ENCODE peak calls at places on chromosomes 5 and 9, in four cellular contexts. G is GM12878, W is K562, F is HepG2. D is an unnamed sample.

GRCh38 chr9:18795947-18796705 is 236.9 kb downstream of the SAXO1 start:
- DNase-seq in G (no peak), W (no peak), F (no peak), D (no peak)

GRCh38 chr9:97272072-97272471 is 35.4 kb upstream of the CCDC180 start:
- DNase-seq in G (no peak), W (no peak), F (no peak), D (no peak)

GRCh38 chr9:130549093-130549735 is 30.2 kb upstream of the FUBP3 start:
- DNase-seq in G (no peak), W (peak; percentile 85), F (peak; percentile 36), D (peak; percentile 42)

GRCh38 chr9:137396227-137396626 is 26.7 kb downstream of the EXD3 start:
- DNase-seq in G (no peak), W (no peak), F (peak; percentile 70), D (no peak)

GRCh38 chr9:32571969-32572899 is 725 bp downstream of the NDUFB6 start:
- DNase-seq in G (peak; percentile 59), W (peak; percentile 59), F (peak; percentile 83), D (peak; percentile 70)

GRCh38 chr9:135985889-135986288 is 24.7 kb upstream of the UBAC1 start:
- DNase-seq in G (no peak), W (no peak), F (no peak), D (no peak)

GRCh38 chr5:113615708-113616107 is 102.2 kb downstream of the YTHDC2 start:
- DNase-seq in G (no peak), W (no peak), F (no peak), D (no peak)

GRCh38 chr5:173412566-173412965 is 84.4 kb upstream of the STC2 start:
- DNase-seq in G (no peak), W (no peak), F (no peak), D (no peak)

GRCh38 chr5:118327389-118327788 is 661.0 kb downstream of the DTWD2 start:
- DNase-seq in G (no peak), W (no peak), F (no peak), D (no peak)

GRCh38 chr5:177382423-177383029 is 1.7 kb upstream of the SLC34A1 start:
- DNase-seq in G (no peak), W (no peak), F (no peak), D (no peak)

GRCh38 chr5:136457390-136458094 is 92.2 kb upstream of the TRPC7 start:
- DNase-seq in G (no peak), W (no peak), F (no peak), D (no peak)

GRCh38 chr5:167916706-167917105 is 374.7 kb upstream of the WWC1 start:
- DNase-seq in G (no peak), W (no peak), F (no peak), D (no peak)

GRCh38 chr9:69195681-69196080 is 21.6 kb downstream of the TJP2 start:
- DNase-seq in G (no peak), W (no peak), F (no peak), D (no peak)

GRCh38 chr9:33189331-33189731 is 22.2 kb upstream of the B4GALT1 start:
- DNase-seq in G (no peak), W (no peak), F (no peak), D (no peak)

GRCh38 chr5:17154211-17154996 is 63.0 kb upstream of the BASP1 start:
- DNase-seq in G (no peak), W (no peak), F (no peak), D (no peak)

GRCh38 chr5:35672995-35673394 is 55.3 kb downstream of the SPEF2 start:
- DNase-seq in G (no peak), W (no peak), F (no peak), D (no peak)

GRCh38 chr9:112472996-112473395 is 13.6 kb upstream of the KIAA1958 start:
- DNase-seq in G (no peak), W (no peak), F (no peak), D (no peak)

GRCh38 chr9:92642599-92642998 is 27.3 kb downstream of the IPPK start:
- DNase-seq in G (no peak), W (no peak), F (no peak), D (no peak)

GRCh38 chr9:137268538-137269201 is 8.9 kb upstream of the TOR4A start:
- DNase-seq in G (no peak), W (peak; percentile 57), F (no peak), D (no peak)

GRCh38 chr5:112690605-112691340 is 46.9 kb upstream of the APC start:
- DNase-seq in G (no peak), W (no peak), F (no peak), D (no peak)

GRCh38 chr9:78958887-78959286 is 612.9 kb upstream of the TLE4 start:
- DNase-seq in G (no peak), W (no peak), F (no peak), D (peak; percentile 10)

GRCh38 chr5:174177531-174177930 is 132.0 kb downstream of the NSG2 start:
- DNase-seq in G (no peak), W (no peak), F (no peak), D (no peak)

GRCh38 chr5:178113841-178114324 is 551 bp downstream of the N4BP3 start:
- DNase-seq in G (no peak), W (peak; percentile 70), F (no peak), D (no peak)

GRCh38 chr5:14463629-14464028 is 118.0 kb upstream of the OTULINL start:
- DNase-seq in G (no peak), W (no peak), F (no peak), D (peak; percentile 16)

GRCh38 chr5:5335708-5336211 is 86.7 kb upstream of the ICE1 start:
- DNase-seq in G (no peak), W (no peak), F (peak; percentile 70), D (no peak)

GRCh38 chr9:132639322-132639721 is 30.5 kb downstream of the DDX31 start:
- DNase-seq in G (no peak), W (no peak), F (no peak), D (no peak)

GRCh38 chr9:135833864-135834263 is 73.5 kb downstream of the CAMSAP1 start:
- DNase-seq in G (no peak), W (no peak), F (no peak), D (no peak)

GRCh38 chr5:150214289-150214688 is 24.4 kb downstream of the SLC6A7 start:
- DNase-seq in G (no peak), W (peak; percentile 58), F (no peak), D (no peak)

GRCh38 chr5:124858612-124859011 is 112.2 kb upstream of the ZNF608 start:
- DNase-seq in G (no peak), W (no peak), F (no peak), D (no peak)

GRCh38 chr5:393846-394275 is 49.1 kb upstream of the EXOC3 start:
- DNase-seq in G (no peak), W (no peak), F (no peak), D (no peak)

GRCh38 chr5:72598461-72599433 is 91.5 kb upstream of the ZNF366 start:
- DNase-seq in G (no peak), W (no peak), F (peak; percentile 60), D (no peak)

GRCh38 chr9:79189511-79189924 is 382.2 kb upstream of the TLE4 start:
- DNase-seq in G (no peak), W (no peak), F (no peak), D (no peak)

GRCh38 chr9:95192631-95193030 is 124.9 kb downstream of the FANCC start:
- DNase-seq in G (no peak), W (no peak), F (no peak), D (no peak)

DNA sequence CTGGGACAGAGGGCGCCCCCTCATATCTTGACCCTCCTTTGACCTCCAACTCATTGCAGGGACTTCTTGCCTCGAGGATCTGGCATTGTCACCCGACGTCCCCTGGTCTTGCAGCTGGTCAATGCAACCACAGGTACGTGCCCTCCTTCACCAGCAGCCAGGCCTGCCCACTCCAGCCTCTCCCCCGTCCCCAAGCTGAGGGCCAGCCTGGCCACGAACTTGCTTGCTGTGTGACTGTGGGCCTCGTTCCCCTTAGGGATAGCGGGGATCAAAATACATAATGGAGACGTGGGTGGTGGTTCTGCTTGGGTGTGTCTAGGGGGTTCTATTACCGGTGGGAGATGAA is 15.0 kb downstream of the DNM1 start:
- DNase-seq in G (no peak), W (no peak), F (no peak), D (no peak)
- TF ChIP-seq SP1 in G (no peak), W (no peak), F (no peak), D (no peak)

GRCh38 chr9:114697951-114698351 is 16.0 kb upstream of the TEX48 start:
- DNase-seq in G (peak; percentile 16), W (no peak), F (no peak), D (no peak)

GRCh38 chr9:114694146-114694545 is 12.2 kb upstream of the TEX48 start:
- DNase-seq in G (no peak), W (no peak), F (no peak), D (no peak)

GRCh38 chr9:114694719-114695269 is 12.8 kb upstream of the TEX48 start:
- DNase-seq in G (peak; percentile 60), W (no peak), F (no peak), D (no peak)

GRCh38 chr9:114693248-114693895 is 11.4 kb upstream of the TEX48 start:
- DNase-seq in G (no peak), W (no peak), F (no peak), D (no peak)

DNA sequence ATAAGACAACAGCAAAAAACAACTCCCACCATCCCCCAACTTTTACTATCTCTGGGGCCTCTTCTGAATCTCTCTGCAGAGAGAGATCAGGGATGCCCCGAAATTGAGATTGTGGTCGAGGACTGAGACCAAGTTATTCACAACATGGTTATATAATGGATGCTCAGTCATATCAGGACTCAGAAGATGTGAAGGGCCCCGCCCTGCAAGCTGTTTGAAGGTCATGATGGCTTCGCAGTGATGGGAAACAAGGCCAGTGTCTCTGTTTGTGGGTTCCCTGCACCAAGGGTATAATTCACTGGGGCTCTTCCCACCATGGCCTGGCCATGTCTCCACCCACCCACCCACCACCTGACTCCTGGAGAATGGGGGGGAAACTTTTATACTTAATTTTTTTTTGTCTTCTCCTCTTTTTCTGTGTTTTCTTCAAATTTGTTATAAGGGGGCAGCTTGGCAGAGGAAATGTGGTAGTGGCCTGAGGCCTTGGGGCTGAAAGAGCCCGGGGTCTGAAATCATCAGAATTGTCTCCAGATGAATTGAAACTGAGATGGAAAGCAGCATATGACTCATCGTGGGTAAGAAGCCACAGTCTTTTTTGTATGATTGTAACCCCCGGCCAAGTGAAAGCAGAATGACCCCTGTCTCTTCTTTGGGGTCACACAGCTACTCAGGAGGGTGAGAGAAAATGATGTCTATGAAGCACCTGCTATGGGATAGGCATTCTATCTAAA is 15.0 kb upstream of the TEX48 start:
- DNase-seq in G (peak; percentile 65), W (no peak), F (no peak), D (no peak)
- TF ChIP-seq BHLHE40 in G (no peak), W (no peak), F (no peak), D (no peak)

DNA sequence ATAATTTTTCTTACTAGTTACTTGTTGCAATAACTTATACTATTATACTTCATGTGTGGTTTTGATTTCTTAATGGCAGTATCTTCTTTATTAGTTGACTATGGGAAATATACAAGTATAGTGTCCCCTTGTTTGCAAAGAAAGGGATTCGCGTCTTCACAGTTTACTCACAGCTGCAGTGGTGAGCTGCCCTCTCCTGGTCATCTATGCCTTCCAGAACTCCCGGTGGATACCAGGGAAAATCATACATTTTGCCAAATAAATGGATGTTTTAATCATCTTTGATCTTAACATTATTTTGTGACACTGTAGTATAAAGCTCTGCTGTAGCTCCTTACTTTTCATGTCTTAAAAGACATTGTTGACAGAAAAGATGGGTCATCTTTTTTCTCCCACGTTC is 142.0 kb downstream of the ZCCHC7 start:
- DNase-seq in G (no peak), W (no peak), F (no peak), D (peak; percentile 12)
- TF ChIP-seq FOXM1 in G (no peak), W (no peak), F (no peak), D (no peak)

DNA sequence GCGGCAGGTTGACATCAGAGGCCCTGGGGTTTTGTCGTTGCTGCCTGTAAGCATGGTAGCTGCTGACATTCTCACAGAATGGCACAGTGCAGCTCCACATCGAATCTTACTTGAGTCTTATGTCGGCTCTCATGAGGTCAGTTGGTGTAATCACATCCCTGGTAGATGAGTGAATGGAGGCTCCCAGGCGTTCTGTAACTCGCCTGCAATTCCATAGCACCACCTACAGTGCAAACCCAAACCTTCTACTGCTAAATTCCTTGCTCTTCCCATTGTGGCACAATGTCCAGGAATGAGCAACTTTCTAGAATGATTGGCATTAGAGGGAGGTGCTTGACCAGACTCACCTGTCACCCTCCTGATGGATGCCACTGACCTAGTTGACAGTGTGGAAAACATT is 578.4 kb downstream of the CCDC171 start:
- DNase-seq in G (no peak), W (no peak), F (no peak), D (peak; percentile 8)
- TF ChIP-seq SP1 in G (no peak), W (no peak), F (no peak), D (no peak)